ENCODE peak calls at places on chromosome 12, in eight cellular contexts. U, G, B, Z, F, I, M and J are unnamed samples.

GRCh38 chr12:5201554-5202243 is 158.0 kb downstream of the KCNA5 start:
- DNase-seq in U (no peak), G (no peak), B (no peak), Z (peak; percentile 90), F (peak; percentile 39), I (peak; percentile 60), M (no peak), J (no peak)

GRCh38 chr12:112122823-112123690 is 2.3 kb upstream of the TRAFD1 start:
- DNase-seq in U (no peak), G (no peak), B (no peak), Z (peak; percentile 17), F (no peak), I (peak; percentile 60), M (no peak), J (no peak)

GRCh38 chr12:124397807-124398577 is 103.1 kb downstream of the RFLNA start:
- DNase-seq in U (no peak), G (no peak), B (no peak), Z (no peak), F (no peak), I (no peak), M (peak; percentile 67), J (no peak)

GRCh38 chr12:52061470-52062166 is 8.2 kb upstream of the ATG101 start:
- DNase-seq in U (no peak), G (no peak), B (no peak), Z (no peak), F (peak; percentile 21), I (no peak), M (no peak), J (peak; percentile 92)

GRCh38 chr12:27828196-27828595 is 48.2 kb upstream of the MANSC4 start:
- DNase-seq in U (no peak), G (no peak), B (no peak), Z (no peak), F (no peak), I (no peak), M (no peak), J (no peak)

GRCh38 chr12:109098142-109098652 is 800 bp downstream of the UNG start:
- DNase-seq in U (peak; percentile 33), G (no peak), B (no peak), Z (no peak), F (peak; percentile 76), I (peak; percentile 86), M (no peak), J (no peak)

GRCh38 chr12:68119250-68119649 is 40.3 kb downstream of the IFNG start:
- DNase-seq in U (no peak), G (no peak), B (no peak), Z (no peak), F (no peak), I (no peak), M (no peak), J (no peak)

GRCh38 chr12:112130461-112130998 is 5.2 kb downstream of the TRAFD1 start:
- DNase-seq in U (no peak), G (peak; percentile 72), B (peak; percentile 42), Z (no peak), F (no peak), I (no peak), M (no peak), J (no peak)

GRCh38 chr12:124752437-124753229 is 111.0 kb downstream of the SCARB1 start:
- DNase-seq in U (no peak), G (no peak), B (no peak), Z (no peak), F (no peak), I (no peak), M (no peak), J (no peak)

GRCh38 chr12:990308-990648 is 745 bp upstream of the ERC1 start:
- DNase-seq in U (peak; percentile 44), G (peak; percentile 57), B (peak; percentile 74), Z (peak; percentile 51), F (peak; percentile 71), I (peak; percentile 74), M (peak; percentile 75), J (no peak)

GRCh38 chr12:33605776-33606175 is 166.2 kb upstream of the SYT10 start:
- DNase-seq in U (no peak), G (peak; percentile 2), B (peak; percentile 4), Z (no peak), F (no peak), I (peak; percentile 46), M (no peak), J (no peak)

GRCh38 chr12:79451988-79452387 is 238.8 kb downstream of the PAWR start:
- DNase-seq in U (no peak), G (no peak), B (no peak), Z (no peak), F (peak; percentile 17), I (no peak), M (no peak), J (no peak)

GRCh38 chr12:127170271-127171180 is 1096.4 kb upstream of the TMEM132C start:
- DNase-seq in U (no peak), G (no peak), B (no peak), Z (no peak), F (no peak), I (no peak), M (no peak), J (no peak)

GRCh38 chr12:6221146-6221545 is 20.9 kb downstream of the CD9 start:
- DNase-seq in U (no peak), G (no peak), B (no peak), Z (no peak), F (no peak), I (no peak), M (no peak), J (no peak)
- H3K27ac ChIP-seq in U (no peak overlapping the region), G (no peak overlapping the region), B (no peak overlapping the region), Z (no peak overlapping the region), F (peak overlapping the region; percentile 73), I (no peak overlapping the region), M (no peak overlapping the region), J (peak overlapping the region; percentile 31)

GRCh38 chr12:130982565-130983225 is 29.0 kb downstream of the ADGRD1 start:
- DNase-seq in U (no peak), G (no peak), B (no peak), Z (no peak), F (no peak), I (no peak), M (no peak), J (no peak)

GRCh38 chr12:130983328-130984017 is 29.8 kb downstream of the ADGRD1 start:
- DNase-seq in U (no peak), G (no peak), B (no peak), Z (no peak), F (no peak), I (peak; percentile 52), M (no peak), J (no peak)

GRCh38 chr12:130987151-130987931 is 33.6 kb downstream of the ADGRD1 start:
- DNase-seq in U (no peak), G (no peak), B (no peak), Z (no peak), F (no peak), I (no peak), M (no peak), J (no peak)

GRCh38 chr12:130981947-130982346 is 28.2 kb downstream of the ADGRD1 start:
- DNase-seq in U (no peak), G (no peak), B (no peak), Z (peak; percentile 24), F (no peak), I (no peak), M (no peak), J (no peak)

DNA sequence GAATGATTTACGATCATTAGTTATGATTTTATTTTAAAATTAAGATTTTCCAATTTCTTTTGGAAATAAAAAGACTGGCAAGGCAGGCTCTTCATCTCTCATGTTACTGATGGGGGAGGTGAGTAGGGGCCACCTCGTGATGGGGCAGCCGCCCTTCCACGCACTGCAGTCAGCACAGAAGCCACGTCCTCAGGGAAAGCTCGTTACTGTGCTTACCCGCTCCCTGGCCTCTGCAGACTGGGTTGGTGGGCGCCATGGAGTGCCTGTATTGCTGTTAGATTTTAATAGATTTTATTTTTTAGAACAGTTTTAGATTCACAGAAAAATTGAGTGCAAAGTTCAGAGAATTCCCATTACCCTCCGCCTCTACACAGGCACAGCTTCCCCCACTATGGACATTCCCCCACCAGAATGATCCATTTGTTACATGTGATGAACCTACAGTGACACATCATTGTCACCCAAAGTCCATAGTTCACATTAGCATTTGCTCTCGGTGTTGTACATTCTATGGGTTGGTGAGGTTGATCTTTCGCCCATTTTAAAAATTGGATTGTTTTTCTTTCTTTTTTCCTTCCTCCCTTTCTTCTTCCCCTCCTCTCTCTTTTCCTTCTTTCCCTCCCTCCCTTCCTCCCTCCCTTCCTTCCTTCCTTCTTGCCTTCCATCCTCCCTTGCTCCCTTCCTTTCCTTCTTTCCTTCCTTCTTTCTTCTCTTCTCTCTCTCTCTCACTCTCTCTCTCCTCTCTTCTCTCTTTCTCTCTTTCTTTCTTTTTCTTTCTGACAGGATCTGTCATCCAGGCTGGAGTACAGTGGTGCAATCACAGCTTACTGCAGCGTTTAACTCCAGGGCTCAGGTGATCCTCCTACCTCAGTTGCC is 30.7 kb downstream of the ADGRD1 start:
- DNase-seq in U (no peak), G (no peak), B (no peak), Z (no peak), F (no peak), I (no peak), M (no peak), J (no peak)
- H3K27ac ChIP-seq in U (no peak overlapping the region), G (no peak overlapping the region), B (no peak overlapping the region), Z (no peak overlapping the region), F (no peak overlapping the region), I (peak overlapping the region; percentile 82), M (no peak overlapping the region), J (no peak overlapping the region)

GRCh38 chr12:92506460-92506859 is 196.3 kb upstream of the PLEKHG7 start:
- DNase-seq in U (no peak), G (no peak), B (no peak), Z (no peak), F (no peak), I (no peak), M (no peak), J (no peak)

GRCh38 chr12:92503977-92504966 is 198.5 kb upstream of the PLEKHG7 start:
- DNase-seq in U (no peak), G (no peak), B (no peak), Z (no peak), F (peak; percentile 46), I (no peak), M (no peak), J (no peak)

GRCh38 chr12:92503029-92503931 is 199.5 kb upstream of the PLEKHG7 start:
- DNase-seq in U (no peak), G (no peak), B (peak; percentile 40), Z (no peak), F (no peak), I (no peak), M (no peak), J (peak; percentile 50)

GRCh38 chr12:92506891-92507290 is 195.9 kb upstream of the PLEKHG7 start:
- DNase-seq in U (no peak), G (no peak), B (no peak), Z (no peak), F (no peak), I (no peak), M (no peak), J (no peak)

GRCh38 chr12:92505373-92506340 is 197.1 kb upstream of the PLEKHG7 start:
- DNase-seq in U (peak; percentile 41), G (peak; percentile 71), B (peak; percentile 73), Z (no peak), F (peak; percentile 65), I (no peak), M (peak; percentile 68), J (no peak)
- H3K27ac ChIP-seq in U (peak overlapping the region; percentile 38), G (peak overlapping the region; percentile 73), B (peak overlapping the region; percentile 79), Z (no peak overlapping the region), F (peak overlapping the region; percentile 71), I (no peak overlapping the region), M (peak overlapping the region; percentile 81), J (peak overlapping the region; percentile 83)

DNA sequence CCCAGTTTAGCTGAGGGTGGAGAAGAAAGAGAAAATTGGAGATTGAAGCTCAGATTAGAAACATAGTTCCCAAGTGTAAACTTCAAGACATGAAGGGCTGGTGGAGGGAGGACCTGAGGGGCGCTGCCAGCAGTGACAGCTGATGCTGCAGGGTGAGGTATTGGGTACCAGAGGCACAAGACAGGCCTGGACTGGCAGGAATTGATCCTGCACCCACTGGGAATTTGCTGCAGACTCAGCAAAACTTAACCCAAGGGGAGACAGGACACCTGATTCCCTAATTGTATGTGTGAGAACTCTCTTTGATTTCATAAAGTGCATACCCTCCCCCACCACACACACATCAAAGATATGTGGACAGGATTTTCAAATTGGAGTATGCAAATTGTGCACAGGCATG is 11.6 kb downstream of the PTPRR start:
- DNase-seq in U (no peak), G (no peak), B (no peak), Z (no peak), F (no peak), I (no peak), M (no peak), J (no peak)
- H3K27ac ChIP-seq in U (no peak overlapping the region), G (no peak overlapping the region), B (no peak overlapping the region), Z (no peak overlapping the region), F (no peak overlapping the region), I (no peak overlapping the region), M (no peak overlapping the region), J (no peak overlapping the region)